ENCODE peak calls at places on chromosomes 6 and 20, in six cellular contexts. Q is substantia nigra, B is left cardiac atrium, U is T-helper 9 cell, K is A549, S is cerebellar cortex. N is an unnamed sample.

GRCh38 chr20:16296933-16297332 is 276.3 kb downstream of the KIF16B start:
- DNase-seq in S (no peak), B (no peak), K (no peak), U (no peak), Q (no peak), N (no peak)

GRCh38 chr6:38846844-38847243 is 131.7 kb downstream of the DNAH8 start:
- DNase-seq in U (no peak), Q (no peak), S (no peak), B (no peak), K (no peak), N (no peak)

GRCh38 chr20:53631909-53632662 is 38.4 kb upstream of the ZNF217 start:
- DNase-seq in Q (no peak), U (no peak), S (no peak), K (no peak), B (no peak), N (no peak)

GRCh38 chr6:167547751-167548150 is 222.9 kb downstream of the TTLL2 start:
- DNase-seq in K (no peak), B (no peak), U (no peak), S (no peak), Q (no peak), N (no peak)

GRCh38 chr6:110158479-110158878 is 21.0 kb downstream of the WASF1 start:
- DNase-seq in B (no peak), U (no peak), Q (no peak), K (no peak), S (no peak), N (no peak)

GRCh38 chr20:34064286-34064685 is 47.8 kb downstream of the EIF2S2 start:
- DNase-seq in U (no peak), Q (no peak), K (no peak), S (no peak), B (no peak), N (no peak)

GRCh38 chr6:167047554-167047953 is 48.4 kb downstream of the CEP43 start:
- DNase-seq in Q (no peak), U (peak), S (no peak), B (no peak), K (no peak), N (peak)

GRCh38 chr20:59984551-59984950 is 26.3 kb downstream of the CDH26 start:
- DNase-seq in U (no peak), B (no peak), K (no peak), Q (no peak), S (no peak), N (no peak)

GRCh38 chr6:137799950-137800568 is 67.0 kb upstream of the TNFAIP3 start:
- DNase-seq in Q (no peak), S (peak), B (peak), U (peak), K (peak), N (no peak)

GRCh38 chr6:140486468-140487361 is 1112.3 kb upstream of the CITED2 start:
- DNase-seq in K (no peak), B (no peak), S (no peak), U (no peak), Q (no peak), N (no peak)

GRCh38 chr6:123276439-123277045 is 280.5 kb downstream of the CLVS2 start:
- DNase-seq in K (no peak), S (no peak), B (no peak), U (no peak), Q (no peak), N (no peak)

GRCh38 chr20:1509237-1509636 is 18.0 kb upstream of the SIRPB2 start:
- DNase-seq in S (peak), K (peak), B (no peak), Q (no peak), U (no peak), N (no peak)

N was measured in activated effector memory CD4-positive, alpha-beta T cell treated with Interleukin-2 at 50 U/mL for 16 hours.